ENCODE peak calls at places on chromosomes 16 and 17, in six cellular contexts. A is WERI-Rb-1, Z is AG09309, F is uterus, T is heart left ventricle, W is mucosa of descending colon. Y is an unnamed sample.

GRCh38 chr17:31527606-31528005 is 136.1 kb downstream of the RAB11FIP4 start:
- DNase-seq in A (no peak), Z (no peak), F (no peak), T (no peak), W (no peak), Y (no peak)

GRCh38 chr17:36608794-36609497 is 7.6 kb downstream of the MRM1 start:
- DNase-seq in A (peak), Z (no peak), F (peak), T (peak), W (peak), Y (no peak)

GRCh38 chr17:75138519-75138918 is 7.0 kb upstream of the NT5C start:
- DNase-seq in A (no peak), Z (no peak), F (no peak), T (no peak), W (peak), Y (no peak)

GRCh38 chr17:10050597-10051101 is 145.6 kb upstream of the RCVRN start:
- DNase-seq in A (no peak), Z (no peak), F (peak), T (no peak), W (no peak), Y (no peak)

GRCh38 chr17:47847341-47848197 is 3.4 kb downstream of the SP6 start:
- DNase-seq in A (no peak), Z (no peak), F (no peak), T (no peak), W (no peak), Y (no peak)

GRCh38 chr17:57898487-57899311 is 48.9 kb upstream of the MRPS23 start:
- DNase-seq in A (peak), Z (no peak), F (no peak), T (peak), W (peak), Y (no peak)

GRCh38 chr17:66711936-66712335 is 123.0 kb upstream of the CACNG5 start:
- DNase-seq in A (no peak), Z (no peak), F (no peak), T (no peak), W (peak), Y (no peak)

GRCh38 chr17:76867578-76868175 is 527 bp upstream of the MGAT5B start:
- DNase-seq in A (no peak), Z (no peak), F (no peak), T (no peak), W (no peak), Y (no peak)

GRCh38 chr17:28953444-28954118 is 2.3 kb upstream of the PHF12 start:
- DNase-seq in A (peak), Z (no peak), F (peak), T (peak), W (no peak), Y (no peak)

GRCh38 chr16:88352261-88353200 is 30.2 kb upstream of the ZNF469 start:
- DNase-seq in A (no peak), Z (no peak), F (no peak), T (peak), W (peak), Y (no peak)

GRCh38 chr16:89721644-89722391 is 481 bp downstream of the ZNF276 start:
- DNase-seq in A (no peak), Z (no peak), F (no peak), T (peak), W (peak), Y (no peak)

GRCh38 chr17:13067629-13068303 is 49.9 kb upstream of the ELAC2 start:
- DNase-seq in A (no peak), Z (no peak), F (no peak), T (no peak), W (no peak), Y (no peak)

GRCh38 chr17:30717290-30718098 is 107.0 kb downstream of the CRLF3 start:
- DNase-seq in A (no peak), Z (no peak), F (no peak), T (peak), W (peak), Y (no peak)

GRCh38 chr17:556431-556995 is 158.1 kb downstream of the VPS53 start:
- DNase-seq in A (no peak), Z (no peak), F (no peak), T (no peak), W (no peak), Y (no peak)

GRCh38 chr17:29050176-29050575 is 7.2 kb downstream of the PIPOX start:
- DNase-seq in A (peak), Z (no peak), F (no peak), T (no peak), W (no peak), Y (no peak)

GRCh38 chr17:81114694-81115093 is 50.6 kb upstream of the PVALEF start:
- DNase-seq in A (no peak), Z (no peak), F (no peak), T (no peak), W (no peak), Y (no peak)

GRCh38 chr17:81113158-81113724 is 52.1 kb upstream of the PVALEF start:
- DNase-seq in A (no peak), Z (no peak), F (no peak), T (no peak), W (no peak), Y (no peak)

GRCh38 chr17:81111066-81111465 is 54.2 kb upstream of the PVALEF start:
- DNase-seq in A (no peak), Z (no peak), F (no peak), T (no peak), W (no peak), Y (no peak)

GRCh38 chr17:81110488-81111040 is 54.7 kb upstream of the PVALEF start:
- DNase-seq in A (no peak), Z (no peak), F (no peak), T (no peak), W (no peak), Y (no peak)

DNA sequence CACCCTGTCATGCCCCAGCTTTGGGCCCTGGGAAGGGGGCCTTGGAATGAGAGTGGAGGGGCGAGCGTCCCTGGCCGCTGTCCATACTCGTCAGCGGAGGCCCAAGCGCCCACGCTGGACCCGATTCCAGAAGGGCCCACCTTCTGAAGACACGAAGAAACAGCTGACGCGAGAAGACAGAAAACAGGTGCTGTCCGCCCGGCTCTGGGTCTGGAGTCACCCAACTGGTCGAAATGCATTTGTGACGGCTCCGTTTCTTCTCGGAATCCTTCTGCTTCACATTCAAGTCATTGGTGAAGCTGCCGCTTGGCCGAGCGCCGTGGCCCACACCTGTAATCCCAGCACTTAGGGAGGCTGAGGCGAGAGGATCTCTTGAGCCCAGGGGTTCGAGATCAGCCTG is 52.8 kb upstream of the PVALEF start:
- DNase-seq in A (no peak), Z (no peak), F (no peak), T (no peak), W (no peak), Y (no peak)
- H3K4me3 ChIP-seq in A (no peak), Z (no peak), F (no peak), T (no peak), W (no peak), Y (no peak)

GRCh38 chr17:19948100-19948943 is 29.3 kb downstream of the AKAP10 start:
- DNase-seq in A (no peak), Z (no peak), F (no peak), T (no peak), W (no peak), Y (no peak)
- TF ChIP-seq CTCF in A (no peak), Z (no peak), F (no peak), T (no peak), W (no peak), Y (no peak)

GRCh38 chr17:45243750-45244149 is 18.1 kb downstream of the SPATA32 start:
- DNase-seq in A (no peak), Z (no peak), F (no peak), T (no peak), W (peak), Y (no peak)

GRCh38 chr17:45240905-45241314 is 19.2 kb downstream of the FMNL1 start:
- DNase-seq in A (no peak), Z (no peak), F (no peak), T (no peak), W (no peak), Y (no peak)

GRCh38 chr17:45244725-45245656 is 16.9 kb downstream of the SPATA32 start:
- DNase-seq in A (no peak), Z (no peak), F (no peak), T (no peak), W (no peak), Y (no peak)

GRCh38 chr17:45241315-45242011 is 19.8 kb downstream of the FMNL1 start:
- DNase-seq in A (peak), Z (no peak), F (no peak), T (no peak), W (peak), Y (no peak)

DNA sequence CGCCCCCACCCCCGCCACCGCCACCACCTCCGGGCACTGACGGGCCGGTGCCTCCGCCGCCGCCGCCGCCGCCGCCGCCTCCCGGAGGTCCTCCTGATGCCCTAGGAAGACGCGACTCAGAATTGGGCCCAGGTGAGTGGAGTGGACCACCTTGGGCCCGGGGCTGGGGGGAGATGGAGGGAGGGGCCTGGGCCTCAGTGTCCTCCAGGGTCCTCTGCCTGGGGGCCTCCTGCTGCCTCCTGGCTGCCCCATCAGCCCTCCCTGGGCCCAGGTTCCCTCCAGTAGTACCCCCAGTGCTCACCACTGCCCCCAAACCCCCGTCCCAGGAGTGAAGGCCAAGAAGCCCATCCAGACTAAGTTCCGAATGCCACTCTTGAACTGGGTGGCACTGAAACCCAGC is 19.9 kb downstream of the SPATA32 start:
- DNase-seq in A (no peak), Z (no peak), F (no peak), T (no peak), W (no peak), Y (no peak)
- H3K4me3 ChIP-seq in A (no peak), Z (no peak), F (no peak), T (peak), W (no peak), Y (no peak)

DNA sequence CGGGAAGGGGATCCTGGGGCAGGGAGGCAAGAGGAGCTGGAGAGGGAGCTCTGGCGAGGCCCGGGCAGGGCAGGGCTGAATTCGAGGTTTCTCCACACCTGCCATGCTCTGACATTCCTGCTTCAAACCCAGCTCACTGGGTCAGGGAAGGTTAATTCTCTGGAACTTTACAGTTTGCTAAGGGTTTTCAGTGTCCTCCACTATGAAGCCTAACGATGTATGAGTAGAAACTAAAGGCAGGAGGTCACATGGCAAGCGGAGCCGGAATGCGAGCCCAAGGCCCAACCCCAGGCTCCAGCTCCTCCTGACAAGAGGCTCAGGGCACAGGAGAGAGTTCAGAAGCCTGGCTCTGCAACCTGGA is 29.2 kb downstream of the DCAKD start:
- DNase-seq in A (no peak), Z (no peak), F (no peak), T (no peak), W (no peak), Y (no peak)
- TF ChIP-seq CTCF in A (no peak), Z (no peak), F (no peak), T (peak), W (no peak), Y (no peak)

DNA sequence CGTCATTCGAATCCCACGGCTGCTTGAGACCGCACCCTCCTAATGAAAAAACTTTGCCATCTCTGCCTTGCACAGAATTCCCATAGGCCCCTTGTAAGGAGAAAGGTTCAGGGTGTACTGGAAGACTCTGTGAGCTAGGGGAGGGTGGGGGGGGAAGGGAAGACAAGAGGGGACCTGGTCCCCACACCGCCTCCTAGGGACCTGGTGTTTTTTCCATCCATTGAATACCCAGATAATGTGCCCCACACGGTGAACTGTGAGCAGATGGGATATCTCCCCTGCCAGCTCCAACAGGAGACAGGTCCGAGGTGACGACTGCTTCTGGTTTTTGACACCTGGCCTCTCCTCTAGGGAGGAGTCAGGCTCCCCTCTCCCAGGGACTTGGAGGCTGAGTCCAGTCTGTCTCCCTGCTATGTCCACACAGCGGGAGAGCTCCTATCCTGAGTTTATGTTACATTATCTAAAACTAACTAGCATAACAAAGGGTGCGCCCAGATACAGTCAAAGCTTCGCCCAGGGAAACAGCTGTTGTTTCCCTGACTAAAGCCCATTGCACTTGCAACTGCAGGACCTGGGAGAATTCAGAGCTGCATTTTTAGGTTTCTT is 1.8 kb downstream of the MARVELD3 start:
- DNase-seq in A (no peak), Z (no peak), F (no peak), T (no peak), W (peak), Y (no peak)
- H3K4me3 ChIP-seq in A (no peak), Z (no peak), F (no peak), T (no peak), W (no peak), Y (no peak)

Y was measured in AG04449.